ENCODE peak calls at places on chromosomes 4 and X, in four cellular contexts. One of them, this sample, is unnamed.

GRCh38 chrX:107825698-107826285 is at the start of gene MID2:
- DNase-seq in NCI-H1105 treated with DMSO at 0.1 percent for 48 hours: peak
- DNase-seq in D341Med: peak
- DNase-seq in aorta: peak
- DNase-seq in this sample: no peak

GRCh38 chr4:65007841-65008439 is 598.7 kb upstream of the TECRL start:
- DNase-seq in NCI-H1105 treated with DMSO at 0.1 percent for 48 hours: peak
- DNase-seq in D341Med: peak
- DNase-seq in aorta: no peak
- DNase-seq in this sample: peak

GRCh38 chrX:102808336-102808735 is 87.8 kb downstream of the GPRASP3 start:
- DNase-seq in NCI-H1105 treated with DMSO at 0.1 percent for 48 hours: no peak
- DNase-seq in D341Med: no peak
- DNase-seq in aorta: no peak
- DNase-seq in this sample: no peak

GRCh38 chr4:175459571-175459970 is 352.5 kb downstream of the GPM6A start:
- DNase-seq in NCI-H1105 treated with DMSO at 0.1 percent for 48 hours: no peak
- DNase-seq in D341Med: no peak
- DNase-seq in aorta: no peak
- DNase-seq in this sample: no peak

GRCh38 chr4:32429151-32429550 is 1709.0 kb downstream of the PCDH7 start:
- DNase-seq in NCI-H1105 treated with DMSO at 0.1 percent for 48 hours: no peak
- DNase-seq in D341Med: no peak
- DNase-seq in aorta: no peak
- DNase-seq in this sample: no peak

GRCh38 chr4:26584725-26585124 is 841 bp downstream of the TBC1D19 start:
- DNase-seq in NCI-H1105 treated with DMSO at 0.1 percent for 48 hours: no peak
- DNase-seq in D341Med: no peak
- DNase-seq in aorta: no peak
- DNase-seq in this sample: no peak

GRCh38 chr4:177239475-177239874 is 70.2 kb upstream of the NEIL3 start:
- DNase-seq in NCI-H1105 treated with DMSO at 0.1 percent for 48 hours: no peak
- DNase-seq in D341Med: no peak
- DNase-seq in aorta: no peak
- DNase-seq in this sample: no peak

GRCh38 chrX:19886888-19887531 is 390 bp downstream of the SH3KBP1 start:
- DNase-seq in NCI-H1105 treated with DMSO at 0.1 percent for 48 hours: no peak
- DNase-seq in D341Med: peak
- DNase-seq in aorta: peak
- DNase-seq in this sample: no peak

GRCh38 chr4:8853249-8853648 is 18.4 kb downstream of the HMX1 start:
- DNase-seq in NCI-H1105 treated with DMSO at 0.1 percent for 48 hours: no peak
- DNase-seq in D341Med: no peak
- DNase-seq in aorta: no peak
- DNase-seq in this sample: no peak

GRCh38 chrX:150508018-150508417 is 60.4 kb upstream of the MTM1 start:
- DNase-seq in NCI-H1105 treated with DMSO at 0.1 percent for 48 hours: no peak
- DNase-seq in D341Med: no peak
- DNase-seq in aorta: no peak
- DNase-seq in this sample: no peak

GRCh38 chrX:41802958-41803357 is 79.0 kb downstream of the GPR82 start:
- DNase-seq in NCI-H1105 treated with DMSO at 0.1 percent for 48 hours: no peak
- DNase-seq in D341Med: no peak
- DNase-seq in aorta: no peak
- DNase-seq in this sample: no peak